ENCODE peak calls at places on chromosomes 7 and 10, in eight cellular contexts. One of them, this sample, is unnamed.

GRCh38 chr7:139118803-139119485 is 9.4 kb upstream of the ZC3HAV1 start:
- DNase-seq in HCT116: no peak
- DNase-seq in effector CD4-positive, alpha-beta T cell: no peak
- DNase-seq in activated CD4-positive, alpha-beta T cell treated with anti-CD3 and anti-CD28 coated beads, Interleukin-2, amount 50 U/mL, for 1 hour: no peak
- DNase-seq in mucosa of gallbladder: no peak
- DNase-seq in H7: no peak
- DNase-seq in stimulated activated naive B cell treated with anti-CD40 and anti-IgM and Interleukin-4, amounts not matched to agents 10 μg/mL and 1 μg/mL and 100 μg/mL, for 72 hours: peak; percentile 75
- DNase-seq in heart left ventricle: no peak
- DNase-seq in this sample: no peak

GRCh38 chr10:4546500-4546899 is 279.5 kb upstream of the AKR1E2 start:
- DNase-seq in HCT116: peak; percentile 16
- DNase-seq in effector CD4-positive, alpha-beta T cell: no peak
- DNase-seq in activated CD4-positive, alpha-beta T cell treated with anti-CD3 and anti-CD28 coated beads, Interleukin-2, amount 50 U/mL, for 1 hour: no peak
- DNase-seq in mucosa of gallbladder: no peak
- DNase-seq in H7: no peak
- DNase-seq in stimulated activated naive B cell treated with anti-CD40 and anti-IgM and Interleukin-4, amounts not matched to agents 10 μg/mL and 1 μg/mL and 100 μg/mL, for 72 hours: no peak
- DNase-seq in heart left ventricle: no peak
- DNase-seq in this sample: no peak

GRCh38 chr10:45395554-45395953 is 21.5 kb downstream of the ALOX5 start:
- DNase-seq in HCT116: no peak
- DNase-seq in effector CD4-positive, alpha-beta T cell: no peak
- DNase-seq in activated CD4-positive, alpha-beta T cell treated with anti-CD3 and anti-CD28 coated beads, Interleukin-2, amount 50 U/mL, for 1 hour: no peak
- DNase-seq in mucosa of gallbladder: no peak
- DNase-seq in H7: no peak
- DNase-seq in stimulated activated naive B cell treated with anti-CD40 and anti-IgM and Interleukin-4, amounts not matched to agents 10 μg/mL and 1 μg/mL and 100 μg/mL, for 72 hours: no peak
- DNase-seq in heart left ventricle: no peak
- DNase-seq in this sample: no peak

GRCh38 chr7:28573059-28573553 is 160.8 kb downstream of the CREB5 start:
- DNase-seq in HCT116: no peak
- DNase-seq in effector CD4-positive, alpha-beta T cell: no peak
- DNase-seq in activated CD4-positive, alpha-beta T cell treated with anti-CD3 and anti-CD28 coated beads, Interleukin-2, amount 50 U/mL, for 1 hour: no peak
- DNase-seq in mucosa of gallbladder: peak; percentile 29
- DNase-seq in H7: no peak
- DNase-seq in stimulated activated naive B cell treated with anti-CD40 and anti-IgM and Interleukin-4, amounts not matched to agents 10 μg/mL and 1 μg/mL and 100 μg/mL, for 72 hours: no peak
- DNase-seq in heart left ventricle: peak; percentile 55
- DNase-seq in this sample: peak; percentile 35

GRCh38 chr7:97971990-97972943 is 17.7 kb downstream of the OCM2 start:
- DNase-seq in HCT116: peak; percentile 63
- DNase-seq in effector CD4-positive, alpha-beta T cell: peak; percentile 66
- DNase-seq in activated CD4-positive, alpha-beta T cell treated with anti-CD3 and anti-CD28 coated beads, Interleukin-2, amount 50 U/mL, for 1 hour: peak; percentile 80
- DNase-seq in mucosa of gallbladder: peak; percentile 74
- DNase-seq in H7: peak; percentile 84
- DNase-seq in stimulated activated naive B cell treated with anti-CD40 and anti-IgM and Interleukin-4, amounts not matched to agents 10 μg/mL and 1 μg/mL and 100 μg/mL, for 72 hours: peak; percentile 81
- DNase-seq in heart left ventricle: peak; percentile 85
- DNase-seq in this sample: peak; percentile 86

GRCh38 chr10:70145666-70146488 is 623 bp downstream of the TYSND1 start:
- DNase-seq in HCT116: no peak
- DNase-seq in effector CD4-positive, alpha-beta T cell: peak; percentile 67
- DNase-seq in activated CD4-positive, alpha-beta T cell treated with anti-CD3 and anti-CD28 coated beads, Interleukin-2, amount 50 U/mL, for 1 hour: peak; percentile 67
- DNase-seq in mucosa of gallbladder: peak; percentile 48
- DNase-seq in H7: peak; percentile 85
- DNase-seq in stimulated activated naive B cell treated with anti-CD40 and anti-IgM and Interleukin-4, amounts not matched to agents 10 μg/mL and 1 μg/mL and 100 μg/mL, for 72 hours: peak; percentile 63
- DNase-seq in heart left ventricle: peak; percentile 72
- DNase-seq in this sample: peak; percentile 71

GRCh38 chr10:6877351-6878066 is 297.4 kb upstream of the PRKCQ start:
- DNase-seq in HCT116: no peak
- DNase-seq in effector CD4-positive, alpha-beta T cell: no peak
- DNase-seq in activated CD4-positive, alpha-beta T cell treated with anti-CD3 and anti-CD28 coated beads, Interleukin-2, amount 50 U/mL, for 1 hour: no peak
- DNase-seq in mucosa of gallbladder: no peak
- DNase-seq in H7: no peak
- DNase-seq in stimulated activated naive B cell treated with anti-CD40 and anti-IgM and Interleukin-4, amounts not matched to agents 10 μg/mL and 1 μg/mL and 100 μg/mL, for 72 hours: no peak
- DNase-seq in heart left ventricle: no peak
- DNase-seq in this sample: no peak

GRCh38 chr7:4871930-4872675 is 10.3 kb upstream of the PAPOLB start:
- DNase-seq in HCT116: no peak
- DNase-seq in effector CD4-positive, alpha-beta T cell: no peak
- DNase-seq in activated CD4-positive, alpha-beta T cell treated with anti-CD3 and anti-CD28 coated beads, Interleukin-2, amount 50 U/mL, for 1 hour: no peak
- DNase-seq in mucosa of gallbladder: no peak
- DNase-seq in H7: peak; percentile 68
- DNase-seq in stimulated activated naive B cell treated with anti-CD40 and anti-IgM and Interleukin-4, amounts not matched to agents 10 μg/mL and 1 μg/mL and 100 μg/mL, for 72 hours: no peak
- DNase-seq in heart left ventricle: no peak
- DNase-seq in this sample: no peak

GRCh38 chr7:19815546-19815945 is 42.1 kb upstream of the TMEM196 start:
- DNase-seq in HCT116: no peak
- DNase-seq in effector CD4-positive, alpha-beta T cell: no peak
- DNase-seq in activated CD4-positive, alpha-beta T cell treated with anti-CD3 and anti-CD28 coated beads, Interleukin-2, amount 50 U/mL, for 1 hour: no peak
- DNase-seq in mucosa of gallbladder: no peak
- DNase-seq in H7: no peak
- DNase-seq in stimulated activated naive B cell treated with anti-CD40 and anti-IgM and Interleukin-4, amounts not matched to agents 10 μg/mL and 1 μg/mL and 100 μg/mL, for 72 hours: no peak
- DNase-seq in heart left ventricle: no peak
- DNase-seq in this sample: no peak

GRCh38 chr10:9299966-9300365 is 1245.5 kb downstream of the GATA3 start:
- DNase-seq in HCT116: no peak
- DNase-seq in effector CD4-positive, alpha-beta T cell: no peak
- DNase-seq in activated CD4-positive, alpha-beta T cell treated with anti-CD3 and anti-CD28 coated beads, Interleukin-2, amount 50 U/mL, for 1 hour: no peak
- DNase-seq in mucosa of gallbladder: no peak
- DNase-seq in H7: no peak
- DNase-seq in stimulated activated naive B cell treated with anti-CD40 and anti-IgM and Interleukin-4, amounts not matched to agents 10 μg/mL and 1 μg/mL and 100 μg/mL, for 72 hours: no peak
- DNase-seq in heart left ventricle: no peak
- DNase-seq in this sample: no peak

GRCh38 chr7:52547301-52547920 is 488.0 kb upstream of the POM121L12 start:
- DNase-seq in HCT116: no peak
- DNase-seq in effector CD4-positive, alpha-beta T cell: no peak
- DNase-seq in activated CD4-positive, alpha-beta T cell treated with anti-CD3 and anti-CD28 coated beads, Interleukin-2, amount 50 U/mL, for 1 hour: no peak
- DNase-seq in mucosa of gallbladder: peak; percentile 21
- DNase-seq in H7: no peak
- DNase-seq in stimulated activated naive B cell treated with anti-CD40 and anti-IgM and Interleukin-4, amounts not matched to agents 10 μg/mL and 1 μg/mL and 100 μg/mL, for 72 hours: no peak
- DNase-seq in heart left ventricle: no peak
- DNase-seq in this sample: no peak

GRCh38 chr10:127578628-127579305 is 29.7 kb downstream of the NPS start:
- DNase-seq in HCT116: no peak
- DNase-seq in effector CD4-positive, alpha-beta T cell: no peak
- DNase-seq in activated CD4-positive, alpha-beta T cell treated with anti-CD3 and anti-CD28 coated beads, Interleukin-2, amount 50 U/mL, for 1 hour: no peak
- DNase-seq in mucosa of gallbladder: no peak
- DNase-seq in H7: no peak
- DNase-seq in stimulated activated naive B cell treated with anti-CD40 and anti-IgM and Interleukin-4, amounts not matched to agents 10 μg/mL and 1 μg/mL and 100 μg/mL, for 72 hours: no peak
- DNase-seq in heart left ventricle: peak; percentile 36
- DNase-seq in this sample: no peak

GRCh38 chr7:118153551-118154177 is 30.3 kb upstream of the LSM8 start:
- DNase-seq in HCT116: peak; percentile 28
- DNase-seq in effector CD4-positive, alpha-beta T cell: peak; percentile 8
- DNase-seq in activated CD4-positive, alpha-beta T cell treated with anti-CD3 and anti-CD28 coated beads, Interleukin-2, amount 50 U/mL, for 1 hour: no peak
- DNase-seq in mucosa of gallbladder: peak; percentile 29
- DNase-seq in H7: peak; percentile 12
- DNase-seq in stimulated activated naive B cell treated with anti-CD40 and anti-IgM and Interleukin-4, amounts not matched to agents 10 μg/mL and 1 μg/mL and 100 μg/mL, for 72 hours: no peak
- DNase-seq in heart left ventricle: no peak
- DNase-seq in this sample: no peak

GRCh38 chr10:30098624-30099023 is 39.2 kb upstream of the JCAD start:
- DNase-seq in HCT116: no peak
- DNase-seq in effector CD4-positive, alpha-beta T cell: no peak
- DNase-seq in activated CD4-positive, alpha-beta T cell treated with anti-CD3 and anti-CD28 coated beads, Interleukin-2, amount 50 U/mL, for 1 hour: no peak
- DNase-seq in mucosa of gallbladder: no peak
- DNase-seq in H7: no peak
- DNase-seq in stimulated activated naive B cell treated with anti-CD40 and anti-IgM and Interleukin-4, amounts not matched to agents 10 μg/mL and 1 μg/mL and 100 μg/mL, for 72 hours: no peak
- DNase-seq in heart left ventricle: no peak
- DNase-seq in this sample: no peak

GRCh38 chr7:111409714-111410422 is 152.4 kb downstream of the IMMP2L start:
- DNase-seq in HCT116: no peak
- DNase-seq in effector CD4-positive, alpha-beta T cell: no peak
- DNase-seq in activated CD4-positive, alpha-beta T cell treated with anti-CD3 and anti-CD28 coated beads, Interleukin-2, amount 50 U/mL, for 1 hour: no peak
- DNase-seq in mucosa of gallbladder: no peak
- DNase-seq in H7: no peak
- DNase-seq in stimulated activated naive B cell treated with anti-CD40 and anti-IgM and Interleukin-4, amounts not matched to agents 10 μg/mL and 1 μg/mL and 100 μg/mL, for 72 hours: no peak
- DNase-seq in heart left ventricle: no peak
- DNase-seq in this sample: no peak

GRCh38 chr7:45576249-45576929 is 2.2 kb downstream of the ADCY1 start:
- DNase-seq in HCT116: no peak
- DNase-seq in effector CD4-positive, alpha-beta T cell: no peak
- DNase-seq in activated CD4-positive, alpha-beta T cell treated with anti-CD3 and anti-CD28 coated beads, Interleukin-2, amount 50 U/mL, for 1 hour: no peak
- DNase-seq in mucosa of gallbladder: no peak
- DNase-seq in H7: peak; percentile 45
- DNase-seq in stimulated activated naive B cell treated with anti-CD40 and anti-IgM and Interleukin-4, amounts not matched to agents 10 μg/mL and 1 μg/mL and 100 μg/mL, for 72 hours: no peak
- DNase-seq in heart left ventricle: no peak
- DNase-seq in this sample: no peak

GRCh38 chr7:136339464-136339863 is 362.3 kb upstream of the MTPN start:
- DNase-seq in HCT116: no peak
- DNase-seq in effector CD4-positive, alpha-beta T cell: no peak
- DNase-seq in activated CD4-positive, alpha-beta T cell treated with anti-CD3 and anti-CD28 coated beads, Interleukin-2, amount 50 U/mL, for 1 hour: no peak
- DNase-seq in mucosa of gallbladder: no peak
- DNase-seq in H7: no peak
- DNase-seq in stimulated activated naive B cell treated with anti-CD40 and anti-IgM and Interleukin-4, amounts not matched to agents 10 μg/mL and 1 μg/mL and 100 μg/mL, for 72 hours: no peak
- DNase-seq in heart left ventricle: no peak
- DNase-seq in this sample: no peak

GRCh38 chr10:123747426-123747825 is 81.3 kb downstream of the GPR26 start:
- DNase-seq in HCT116: no peak
- DNase-seq in effector CD4-positive, alpha-beta T cell: no peak
- DNase-seq in activated CD4-positive, alpha-beta T cell treated with anti-CD3 and anti-CD28 coated beads, Interleukin-2, amount 50 U/mL, for 1 hour: no peak
- DNase-seq in mucosa of gallbladder: no peak
- DNase-seq in H7: no peak
- DNase-seq in stimulated activated naive B cell treated with anti-CD40 and anti-IgM and Interleukin-4, amounts not matched to agents 10 μg/mL and 1 μg/mL and 100 μg/mL, for 72 hours: no peak
- DNase-seq in heart left ventricle: no peak
- DNase-seq in this sample: no peak

GRCh38 chr7:114574384-114574783 is 159.8 kb downstream of the FOXP2 start:
- DNase-seq in HCT116: no peak
- DNase-seq in effector CD4-positive, alpha-beta T cell: no peak
- DNase-seq in activated CD4-positive, alpha-beta T cell treated with anti-CD3 and anti-CD28 coated beads, Interleukin-2, amount 50 U/mL, for 1 hour: no peak
- DNase-seq in mucosa of gallbladder: no peak
- DNase-seq in H7: no peak
- DNase-seq in stimulated activated naive B cell treated with anti-CD40 and anti-IgM and Interleukin-4, amounts not matched to agents 10 μg/mL and 1 μg/mL and 100 μg/mL, for 72 hours: no peak
- DNase-seq in heart left ventricle: no peak
- DNase-seq in this sample: no peak

GRCh38 chr7:148153611-148154010 is 437.0 kb upstream of the C7orf33 start:
- DNase-seq in HCT116: no peak
- DNase-seq in effector CD4-positive, alpha-beta T cell: no peak
- DNase-seq in activated CD4-positive, alpha-beta T cell treated with anti-CD3 and anti-CD28 coated beads, Interleukin-2, amount 50 U/mL, for 1 hour: no peak
- DNase-seq in mucosa of gallbladder: peak; percentile 90
- DNase-seq in H7: no peak
- DNase-seq in stimulated activated naive B cell treated with anti-CD40 and anti-IgM and Interleukin-4, amounts not matched to agents 10 μg/mL and 1 μg/mL and 100 μg/mL, for 72 hours: no peak
- DNase-seq in heart left ventricle: peak; percentile 88
- DNase-seq in this sample: peak; percentile 56